ENCODE peak calls at places on chromosomes 5 and 9, in nine cellular contexts. O is lung, S is PC-3, F is esophagus muscularis mucosa, P is right lobe of liver, Z is gastrocnemius medialis, E is adrenal gland, V is MM.1S, D is iPS DF 6.9. W is an unnamed sample. For H3K4me1, the result is how much of the 10 kb centered on the place peaks cover.

GRCh38 chr9:80806675-80807074 is 882.7 kb downstream of the TLE1 start:
- DNase-seq in O (no peak), S (peak), F (no peak), P (no peak), Z (no peak), E (no peak), V (no peak), D (no peak), W (no peak)

GRCh38 chr5:126028336-126028735 is 394.9 kb upstream of the GRAMD2B start:
- DNase-seq in O (no peak), S (no peak), F (no peak), P (no peak), Z (no peak), E (no peak), V (no peak), D (no peak), W (no peak)

GRCh38 chr9:115240676-115241075 is 122.7 kb upstream of the TNC start:
- DNase-seq in O (no peak), S (no peak), F (no peak), P (no peak), Z (no peak), E (no peak), V (no peak), D (no peak), W (no peak)

GRCh38 chr5:170430871-170431437 is 41.8 kb upstream of the KCNMB1 start:
- DNase-seq in O (no peak), S (no peak), F (no peak), P (no peak), Z (no peak), E (no peak), V (no peak), D (no peak), W (no peak)

GRCh38 chr9:121494192-121494591 is 5.5 kb downstream of the GGTA1 start:
- DNase-seq in O (no peak), S (no peak), F (no peak), P (no peak), Z (no peak), E (no peak), V (no peak), D (no peak), W (peak)

GRCh38 chr5:7629559-7629958 is 221.4 kb downstream of the CFAP90 start:
- DNase-seq in O (no peak), S (no peak), F (no peak), P (no peak), Z (no peak), E (no peak), V (peak), D (no peak), W (no peak)

GRCh38 chr5:135577421-135577820 is 1.4 kb downstream of the CXCL14 start:
- DNase-seq in O (no peak), S (no peak), F (no peak), P (no peak), Z (no peak), E (no peak), V (no peak), D (no peak), W (no peak)

GRCh38 chr5:103929310-103930003 is 366.9 kb upstream of the NUDT12 start:
- DNase-seq in O (no peak), S (peak), F (no peak), P (no peak), Z (no peak), E (no peak), V (peak), D (no peak), W (no peak)

GRCh38 chr9:80648336-80648735 is 1041.0 kb downstream of the TLE1 start:
- DNase-seq in O (no peak), S (peak), F (no peak), P (no peak), Z (no peak), E (no peak), V (no peak), D (no peak), W (no peak)

GRCh38 chr9:84839538-84839937 is 170.0 kb downstream of the NTRK2 start:
- DNase-seq in O (no peak), S (no peak), F (no peak), P (no peak), Z (no peak), E (no peak), V (no peak), D (no peak), W (no peak)

GRCh38 chr5:42242210-42242609 is 181.0 kb upstream of the GHR start:
- DNase-seq in O (no peak), S (peak), F (no peak), P (no peak), Z (no peak), E (no peak), V (no peak), D (no peak), W (no peak)

GRCh38 chr9:3525088-3525835 is 539 bp downstream of the RFX3 start:
- DNase-seq in O (no peak), S (no peak), F (no peak), P (peak), Z (no peak), E (no peak), V (peak), D (no peak), W (peak)

GRCh38 chr5:156256644-156257043 is 70.3 kb upstream of the SGCD start:
- DNase-seq in O (no peak), S (no peak), F (no peak), P (no peak), Z (no peak), E (no peak), V (no peak), D (no peak), W (no peak)

GRCh38 chr5:81719743-81720142 is 31.2 kb downstream of the SSBP2 start:
- DNase-seq in O (no peak), S (no peak), F (no peak), P (no peak), Z (no peak), E (no peak), V (no peak), D (no peak), W (no peak)

GRCh38 chr9:109934499-109935214 is 154.7 kb downstream of the PALM2AKAP2 start:
- DNase-seq in O (no peak), S (no peak), F (no peak), P (no peak), Z (no peak), E (no peak), V (no peak), D (no peak), W (no peak)

GRCh38 chr9:121835581-121836381 is 184.3 kb downstream of the DAB2IP start:
- DNase-seq in O (no peak), S (no peak), F (no peak), P (no peak), Z (no peak), E (peak), V (no peak), D (no peak), W (no peak)

GRCh38 chr5:40052812-40053211 is 626.9 kb upstream of the PTGER4 start:
- DNase-seq in O (no peak), S (peak), F (no peak), P (no peak), Z (no peak), E (no peak), V (no peak), D (no peak), W (no peak)

GRCh38 chr5:160485364-160486010 is 63.8 kb downstream of the PTTG1 start:
- DNase-seq in O (no peak), S (no peak), F (no peak), P (no peak), Z (no peak), E (no peak), V (no peak), D (no peak), W (no peak)

GRCh38 chr9:76580188-76580587 is 121.2 kb downstream of the GCNT1 start:
- DNase-seq in O (no peak), S (no peak), F (no peak), P (no peak), Z (no peak), E (no peak), V (no peak), D (no peak), W (no peak)

GRCh38 chr5:135551593-135552447 is 16.1 kb upstream of the NEUROG1 start:
- DNase-seq in O (peak), S (peak), F (no peak), P (peak), Z (peak), E (peak), V (peak), D (no peak), W (no peak)

GRCh38 chr9:72542917-72543316 is 21.5 kb downstream of the TMC1 start:
- DNase-seq in O (no peak), S (peak), F (no peak), P (no peak), Z (no peak), E (no peak), V (no peak), D (no peak), W (no peak)

GRCh38 chr5:61333351-61334223 is 1.5 kb downstream of the ZSWIM6 start:
- DNase-seq in O (peak), S (peak), F (no peak), P (peak), Z (peak), E (peak), V (peak), D (no peak), W (peak)

GRCh38 chr5:148452499-148453193 is 68.9 kb downstream of the FBXO38 start:
- DNase-seq in O (no peak), S (no peak), F (no peak), P (no peak), Z (no peak), E (no peak), V (no peak), D (no peak), W (no peak)

GRCh38 chr9:107613314-107613713 is 123.7 kb upstream of the KLF4 start:
- DNase-seq in O (no peak), S (no peak), F (no peak), P (no peak), Z (no peak), E (no peak), V (no peak), D (no peak), W (no peak)

GRCh38 chr5:74141053-74141452 is 499.5 kb downstream of the ENC1 start:
- DNase-seq in O (no peak), S (peak), F (no peak), P (no peak), Z (no peak), E (no peak), V (no peak), D (no peak), W (no peak)

GRCh38 chr5:513216-514100 is 10.8 kb downstream of the SLC9A3 start:
- DNase-seq in O (no peak), S (no peak), F (no peak), P (no peak), Z (no peak), E (no peak), V (no peak), D (no peak), W (no peak)

GRCh38 chr5:145887976-145888574 is 15.3 kb upstream of the GRXCR2 start:
- DNase-seq in O (peak), S (peak), F (no peak), P (peak), Z (no peak), E (peak), V (no peak), D (peak), W (no peak)

GRCh38 chr9:109409998-109410397 is 88.1 kb downstream of the PTPN3 start:
- DNase-seq in O (no peak), S (no peak), F (no peak), P (no peak), Z (no peak), E (no peak), V (no peak), D (peak), W (no peak)

GRCh38 chr9:10079284-10079964 is 533.4 kb downstream of the PTPRD start:
- DNase-seq in O (no peak), S (no peak), F (no peak), P (no peak), Z (no peak), E (no peak), V (no peak), D (no peak), W (no peak)

GRCh38 chr9:21102311-21102710 is 24.6 kb upstream of the IFNB1 start:
- DNase-seq in O (no peak), S (no peak), F (no peak), P (no peak), Z (no peak), E (no peak), V (no peak), D (no peak), W (no peak)

GRCh38 chr5:78806544-78806943 is 158.0 kb upstream of the LHFPL2 start:
- DNase-seq in O (no peak), S (peak), F (no peak), P (no peak), Z (no peak), E (no peak), V (no peak), D (no peak), W (no peak)

GRCh38 chr9:70761139-70761538 is 346.7 kb upstream of the KLF9 start:
- DNase-seq in O (no peak), S (no peak), F (no peak), P (no peak), Z (no peak), E (no peak), V (no peak), D (no peak), W (no peak)

GRCh38 chr5:32506809-32507208 is 62.3 kb upstream of the ZFR start:
- DNase-seq in O (no peak), S (peak), F (no peak), P (no peak), Z (no peak), E (no peak), V (no peak), D (no peak), W (no peak)

GRCh38 chr9:83013867-83014605 is 48.9 kb downstream of the RASEF start:
- DNase-seq in O (no peak), S (peak), F (no peak), P (no peak), Z (no peak), E (no peak), V (no peak), D (no peak), W (no peak)

GRCh38 chr9:36896296-36896695 is 137.8 kb downstream of the PAX5 start:
- DNase-seq in O (no peak), S (no peak), F (no peak), P (no peak), Z (no peak), E (no peak), V (no peak), D (no peak), W (no peak)

GRCh38 chr9:87498046-87498815 is 564 bp downstream of the DAPK1 start:
- DNase-seq in O (peak), S (no peak), F (no peak), P (peak), Z (no peak), E (no peak), V (peak), D (no peak), W (peak)

GRCh38 chr5:136984772-136985455 is 514.2 kb downstream of the SPOCK1 start:
- DNase-seq in O (no peak), S (no peak), F (no peak), P (no peak), Z (no peak), E (no peak), V (no peak), D (no peak), W (no peak)

GRCh38 chr5:138969323-138970013 is 94.3 kb upstream of the LRRTM2 start:
- DNase-seq in O (no peak), S (no peak), F (no peak), P (no peak), Z (no peak), E (peak), V (no peak), D (no peak), W (no peak)

GRCh38 chr5:159410480-159410879 is 80.2 kb upstream of the IL12B start:
- DNase-seq in O (no peak), S (peak), F (no peak), P (no peak), Z (no peak), E (no peak), V (no peak), D (no peak), W (no peak)

DNA sequence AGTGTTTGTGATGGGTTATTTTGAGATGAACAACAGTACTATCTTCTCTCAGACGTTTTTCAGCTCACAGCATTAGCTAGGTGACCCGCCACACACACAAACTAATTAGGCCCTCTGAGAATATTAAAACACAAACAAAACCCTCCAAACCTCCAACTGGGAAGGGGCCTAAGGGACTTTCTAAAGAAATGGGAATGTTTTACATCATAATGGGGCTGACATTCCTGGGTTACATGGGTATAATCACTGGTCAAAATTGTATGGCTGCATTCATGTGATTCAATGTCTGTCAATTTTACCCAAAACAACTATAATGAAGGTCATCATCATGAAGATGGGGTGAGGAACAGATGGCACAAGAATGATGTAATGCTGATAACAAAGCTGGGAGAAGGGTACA is 59.6 kb downstream of the SPTLC1 start:
- DNase-seq in O (no peak), S (no peak), F (no peak), P (no peak), Z (no peak), E (no peak), V (no peak), D (peak), W (no peak)
- H3K4me1 ChIP-seq in O (under half), S (under half), F (under half), P (under half), Z (under half), E (under half), V (under half), D (under half), W (under half)

DNA sequence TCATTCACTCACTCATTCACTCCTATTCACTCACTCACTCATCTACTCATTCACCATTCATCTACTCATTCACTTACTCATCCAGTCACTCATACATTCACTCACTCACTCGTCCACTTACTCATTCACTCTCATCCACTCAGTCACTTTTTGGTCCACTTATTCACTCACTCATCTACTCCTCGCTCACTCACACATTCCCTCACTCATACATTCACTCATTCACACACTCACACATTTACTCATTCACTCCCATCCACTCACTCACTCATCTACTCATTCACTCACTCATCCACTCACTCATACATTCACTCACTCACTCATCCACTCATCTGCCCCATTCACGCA is 27.7 kb downstream of the WNK2 start:
- DNase-seq in O (no peak), S (no peak), F (no peak), P (no peak), Z (no peak), E (no peak), V (no peak), D (no peak), W (no peak)
- H3K27ac ChIP-seq in O (no peak), S (no peak), F (no peak), P (no peak), Z (no peak), E (no peak), V (no peak), D (no peak), W (no peak)

GRCh38 chr9:131677051-131677444 is 62.8 kb downstream of the RAPGEF1 start:
- DNase-seq in O (no peak), S (no peak), F (no peak), P (no peak), Z (no peak), E (no peak), V (no peak), D (no peak), W (no peak)

GRCh38 chr9:131678499-131679111 is 61.3 kb downstream of the RAPGEF1 start:
- DNase-seq in O (peak), S (peak), F (peak), P (peak), Z (peak), E (peak), V (peak), D (no peak), W (peak)

GRCh38 chr9:131676431-131676972 is 63.4 kb downstream of the RAPGEF1 start:
- DNase-seq in O (no peak), S (no peak), F (no peak), P (no peak), Z (no peak), E (no peak), V (peak), D (no peak), W (no peak)

GRCh38 chr9:131679261-131680020 is 60.4 kb downstream of the RAPGEF1 start:
- DNase-seq in O (no peak), S (no peak), F (no peak), P (no peak), Z (no peak), E (no peak), V (no peak), D (no peak), W (no peak)

GRCh38 chr9:131677445-131678180 is 62.3 kb downstream of the RAPGEF1 start:
- DNase-seq in O (no peak), S (peak), F (no peak), P (no peak), Z (no peak), E (no peak), V (peak), D (no peak), W (no peak)
- H3K4me1 ChIP-seq in O (under half), S (under half), F (half or more), P (under half), Z (half or more), E (under half), V (half or more), D (under half), W (under half)

DNA sequence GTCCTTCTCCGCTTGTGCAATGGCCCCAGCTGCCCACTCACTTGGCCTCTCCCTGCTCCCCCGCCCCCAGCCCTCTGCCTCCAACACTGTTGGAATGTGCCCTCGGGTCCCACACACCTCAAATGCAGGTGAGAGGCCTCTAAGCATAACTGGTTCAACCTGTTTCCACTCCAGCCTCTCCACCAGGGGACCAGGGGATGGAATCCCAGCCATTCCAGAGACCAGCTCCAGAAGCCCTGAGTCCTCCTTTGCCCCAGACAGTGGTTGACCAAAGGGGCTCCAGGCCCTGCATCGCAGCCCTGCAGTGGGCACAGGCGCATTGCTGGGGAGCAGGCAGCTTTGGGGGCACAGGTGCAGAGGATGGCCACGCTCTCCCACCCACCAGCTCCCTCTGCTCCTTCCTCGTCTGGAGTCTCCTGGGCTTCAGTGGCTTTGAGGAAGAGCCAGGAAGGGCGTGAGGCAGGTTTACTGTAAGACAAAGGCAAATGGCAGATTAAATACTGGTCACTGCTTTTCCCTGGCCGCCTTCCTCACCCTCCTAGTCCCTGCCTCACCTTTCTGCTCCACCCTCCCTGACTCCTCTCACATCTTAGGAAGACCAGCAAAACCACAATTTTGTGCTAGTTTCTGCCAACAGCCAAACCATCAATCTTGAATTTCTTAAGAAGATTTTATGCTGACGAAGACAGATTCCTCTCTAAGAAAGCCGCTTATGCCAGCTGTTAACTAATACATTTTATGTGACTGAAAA is 29.1 kb upstream of the IRX2 start:
- DNase-seq in O (peak), S (peak), F (no peak), P (no peak), Z (no peak), E (no peak), V (peak), D (peak), W (no peak)
- H3K27ac ChIP-seq in O (no peak), S (peak), F (no peak), P (no peak), Z (no peak), E (no peak), V (peak), D (no peak), W (no peak)

GRCh38 chr9:35516481-35516880 is 26.6 kb downstream of the RUSC2 start:
- DNase-seq in O (no peak), S (peak), F (no peak), P (no peak), Z (no peak), E (no peak), V (no peak), D (no peak), W (no peak)
- H3K4me1 ChIP-seq in O (under half), S (half or more), F (half or more), P (under half), Z (half or more), E (under half), V (under half), D (under half), W (under half)

GRCh38 chr5:142390303-142390840 is 65.6 kb upstream of the SPRY4 start:
- DNase-seq in O (no peak), S (no peak), F (no peak), P (no peak), Z (no peak), E (no peak), V (no peak), D (no peak), W (no peak)
- H3K27ac ChIP-seq in O (no peak), S (peak), F (peak), P (no peak), Z (no peak), E (peak), V (no peak), D (no peak), W (no peak)

W was measured in aorta.